ENCODE peak calls at places on chromosomes 4 and X, in ten cellular contexts. O is NCI-H1694 treated with DMSO at 0.1 percent for 48 hours; S is RKO; K is GM12892; V is activated effector memory CD4-positive, alpha-beta T cell treated with anti-CD3 and anti-CD28 coated beads, Interleukin-2, amount 50 U/mL, for 16 hours; G is brain microvascular endothelial cell; W is substantia nigra; N is left colon; P is CD4-positive, CD25-positive, alpha-beta regulatory T cell; B is HT1080. U is an unnamed sample.
A peak's percentile ranks its signal among the peaks of the same experiment; 100 is the strongest.

GRCh38 chrX:100316987-100317386 is 93.1 kb downstream of the PCDH19 start:
- DNase-seq in P (no peak), W (no peak), K (no peak), S (no peak), G (no peak), N (no peak), B (no peak), O (no peak), V (no peak), U (no peak)

GRCh38 chr4:107156443-107156842 is 120.3 kb upstream of the DKK2 start:
- DNase-seq in W (no peak), G (no peak), V (no peak), K (no peak), P (no peak), S (no peak), O (no peak), N (no peak), B (no peak), U (no peak)

GRCh38 chr4:154660052-154660451 is 47.6 kb upstream of the FGG start:
- DNase-seq in N (no peak), S (no peak), O (no peak), V (no peak), G (peak; percentile 18), B (no peak), K (no peak), P (no peak), W (no peak), U (peak; percentile 85)

GRCh38 chrX:150845091-150845490 is 53.4 kb downstream of the CD99L2 start:
- DNase-seq in K (no peak), P (no peak), O (no peak), B (no peak), N (no peak), G (no peak), W (no peak), V (no peak), S (no peak), U (no peak)

GRCh38 chrX:129556806-129557315 is 16.8 kb downstream of the OCRL start:
- DNase-seq in O (no peak), N (no peak), P (no peak), K (no peak), S (no peak), V (no peak), B (no peak), W (no peak), G (no peak), U (no peak)

GRCh38 chr4:101217353-101218031 is 129.8 kb downstream of the PPP3CA start:
- DNase-seq in P (no peak), V (no peak), G (peak; percentile 83), S (peak; percentile 14), B (no peak), K (no peak), N (no peak), W (no peak), O (no peak), U (no peak)

GRCh38 chr4:70559216-70559830 is 32.7 kb upstream of the AMBN start:
- DNase-seq in K (peak; percentile 20), O (peak; percentile 3), N (peak; percentile 42), W (no peak), B (peak; percentile 50), P (peak; percentile 23), V (no peak), G (peak; percentile 28), S (peak; percentile 54), U (peak; percentile 66)

GRCh38 chrX:84187501-84188319 is at the start of gene RPS6KA6:
- DNase-seq in B (peak; percentile 0), P (no peak), O (no peak), W (peak; percentile 1), K (peak; percentile 23), S (no peak), V (peak; percentile 59), G (no peak), N (peak; percentile 46), U (peak; percentile 21)

GRCh38 chr4:4942658-4943057 is 76.6 kb downstream of the CYTL1 start:
- DNase-seq in O (no peak), W (no peak), B (no peak), G (no peak), K (no peak), N (no peak), P (no peak), V (no peak), S (no peak), U (no peak)

U was measured in body of pancreas.